ENCODE peak calls at places on chromosomes 12 and 14, in four cellular contexts. O, A, B and P are unnamed samples.

GRCh38 chr12:117125769-117126168 is 26.6 kb upstream of the TESC start:
- DNase-seq in O (no peak), A (no peak), B (no peak), P (no peak)

GRCh38 chr12:80032967-80033366 is 66.4 kb upstream of the OTOGL start:
- DNase-seq in O (no peak), A (no peak), B (no peak), P (no peak)

GRCh38 chr12:85448548-85449139 is 168.6 kb downstream of the ALX1 start:
- DNase-seq in O (no peak), A (no peak), B (no peak), P (no peak)

GRCh38 chr12:100555722-100556121 is 17.8 kb upstream of the GAS2L3 start:
- DNase-seq in O (no peak), A (no peak), B (no peak), P (no peak)

GRCh38 chr12:101698782-101699347 is 1.4 kb downstream of the CHPT1 start:
- DNase-seq in O (no peak), A (no peak), B (no peak), P (no peak)

GRCh38 chr12:100403446-100403845 is 46.6 kb downstream of the SLC17A8 start:
- DNase-seq in O (no peak), A (no peak), B (no peak), P (no peak)

GRCh38 chr12:6540181-6540877 is 6.0 kb downstream of the GAPDH start:
- DNase-seq in O (peak; percentile 75), A (peak; percentile 75), B (peak; percentile 38), P (peak; percentile 90)

GRCh38 chr14:68042591-68043210 is 223.1 kb downstream of the RAD51B start:
- DNase-seq in O (no peak), A (peak; percentile 62), B (no peak), P (no peak)

GRCh38 chr12:53102883-53103807 is at the start of gene SOAT2:
- DNase-seq in O (no peak), A (no peak), B (peak; percentile 57), P (no peak)

GRCh38 chr12:77761286-77761685 is 69.4 kb upstream of the NAV3 start:
- DNase-seq in O (no peak), A (no peak), B (no peak), P (no peak)

GRCh38 chr12:3030821-3031415 is 46.3 kb upstream of the TSPAN9 start:
- DNase-seq in O (no peak), A (no peak), B (no peak), P (no peak)

GRCh38 chr12:109053382-109054123 is 1.2 kb downstream of the USP30 start:
- DNase-seq in O (no peak), A (peak; percentile 23), B (no peak), P (no peak)

GRCh38 chr12:41188841-41189394 is 798 bp downstream of the PDZRN4 start:
- DNase-seq in O (no peak), A (no peak), B (no peak), P (no peak)

DNA sequence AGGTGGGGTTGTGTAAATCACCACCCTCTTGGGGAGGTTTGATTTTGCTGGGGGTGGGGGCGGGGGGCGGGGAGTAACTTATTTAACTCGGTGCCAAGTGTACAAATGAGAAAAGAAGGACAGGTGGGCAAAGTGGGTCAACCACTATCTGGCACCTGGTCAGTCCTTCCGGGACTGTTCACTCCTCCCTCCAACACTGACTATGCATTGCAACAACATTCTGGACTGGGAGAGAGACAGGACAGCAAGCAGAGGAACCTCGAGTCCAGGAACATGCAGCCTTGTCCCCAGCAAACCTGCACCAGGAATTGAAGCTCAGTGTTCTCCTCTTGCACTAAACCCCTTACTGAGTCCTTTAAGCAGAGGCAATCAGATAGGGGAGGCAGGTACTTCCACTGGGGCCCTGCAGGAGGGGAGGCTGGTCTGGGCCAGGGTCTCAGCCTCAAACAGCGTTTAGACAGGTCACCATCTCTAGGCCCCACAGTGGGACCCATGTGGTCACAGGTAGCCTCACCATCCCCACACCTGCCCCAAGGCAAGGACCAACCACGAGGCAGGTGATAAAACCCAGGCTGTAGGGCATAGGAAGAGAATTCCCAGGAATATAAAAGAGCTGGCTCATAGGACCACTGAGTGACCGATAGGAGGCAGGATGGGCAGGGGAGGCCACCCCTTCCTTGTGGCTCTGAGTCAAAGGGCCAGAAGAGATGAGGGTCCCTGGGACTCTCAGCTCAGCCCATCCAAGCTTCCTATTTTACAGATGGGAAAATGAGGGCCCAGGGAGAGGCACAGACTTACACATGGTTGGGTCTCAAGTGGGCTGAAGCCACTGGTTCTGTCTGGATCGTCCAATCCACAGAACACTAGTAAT is 9.8 kb downstream of the CCDC85C start:
- DNase-seq in O (no peak), A (no peak), B (no peak), P (no peak)
- H3K4me3 ChIP-seq in O (no peak overlapping the region), A (no peak overlapping the region), B (no peak overlapping the region), P (no peak overlapping the region)

GRCh38 chr14:52844262-52845060 is 53.1 kb upstream of the GNPNAT1 start:
- DNase-seq in O (no peak), A (peak; percentile 33), B (no peak), P (no peak)
- H3K4me3 ChIP-seq in O (no peak overlapping the region), A (no peak overlapping the region), B (no peak overlapping the region), P (no peak overlapping the region)

GRCh38 chr14:22918809-22919600 is at the start of gene RBM23:
- DNase-seq in O (peak; percentile 100), A (peak; percentile 100), B (peak; percentile 100), P (peak; percentile 100)

GRCh38 chr14:22920697-22921096 is 1.7 kb upstream of the RBM23 start:
- DNase-seq in O (no peak), A (no peak), B (no peak), P (no peak)

GRCh38 chr14:22922294-22922693 is 3.3 kb upstream of the RBM23 start:
- DNase-seq in O (no peak), A (no peak), B (no peak), P (no peak)

GRCh38 chr14:22918519-22918808 is 485 bp downstream of the RBM23 start:
- DNase-seq in O (no peak), A (no peak), B (no peak), P (no peak)

GRCh38 chr14:22919601-22919921 is 612 bp upstream of the RBM23 start:
- DNase-seq in O (no peak), A (no peak), B (no peak), P (no peak)
- H3K4me3 ChIP-seq in O (peak overlapping the region; percentile 41), A (peak overlapping the region; percentile 35), B (peak overlapping the region; percentile 47), P (peak overlapping the region; percentile 35)

DNA sequence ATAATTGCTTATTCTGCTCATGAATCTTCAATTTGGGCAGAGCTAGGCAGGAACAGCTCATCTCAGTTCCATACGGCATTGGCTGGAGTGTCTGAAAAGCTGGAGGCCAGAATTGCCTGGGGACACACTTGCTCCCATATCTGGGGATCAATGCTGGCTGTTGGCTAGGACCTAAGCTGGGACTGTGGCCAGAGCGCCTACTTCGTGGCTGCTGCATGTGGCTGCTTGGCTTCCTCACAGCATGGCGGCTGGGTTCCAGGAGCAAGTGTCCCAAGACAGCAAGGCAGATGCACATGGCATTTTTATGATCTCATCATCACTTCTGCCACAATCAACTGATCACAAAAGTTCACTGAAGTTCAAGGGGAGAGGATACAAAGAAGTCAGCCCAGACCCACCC is 200.2 kb downstream of the TTC8 start:
- DNase-seq in O (no peak), A (no peak), B (no peak), P (no peak)
- H3K4me3 ChIP-seq in O (no peak overlapping the region), A (no peak overlapping the region), B (no peak overlapping the region), P (no peak overlapping the region)

GRCh38 chr12:4115570-4115969 is 158.0 kb upstream of the CCND2 start:
- DNase-seq in O (no peak), A (peak; percentile 28), B (no peak), P (no peak)

GRCh38 chr12:4118017-4118510 is 155.5 kb upstream of the CCND2 start:
- DNase-seq in O (peak; percentile 27), A (no peak), B (no peak), P (no peak)

GRCh38 chr12:4114986-4115385 is 158.6 kb upstream of the CCND2 start:
- DNase-seq in O (no peak), A (no peak), B (peak; percentile 17), P (no peak)

GRCh38 chr12:4117386-4118016 is 156.1 kb upstream of the CCND2 start:
- DNase-seq in O (no peak), A (no peak), B (no peak), P (no peak)

DNA sequence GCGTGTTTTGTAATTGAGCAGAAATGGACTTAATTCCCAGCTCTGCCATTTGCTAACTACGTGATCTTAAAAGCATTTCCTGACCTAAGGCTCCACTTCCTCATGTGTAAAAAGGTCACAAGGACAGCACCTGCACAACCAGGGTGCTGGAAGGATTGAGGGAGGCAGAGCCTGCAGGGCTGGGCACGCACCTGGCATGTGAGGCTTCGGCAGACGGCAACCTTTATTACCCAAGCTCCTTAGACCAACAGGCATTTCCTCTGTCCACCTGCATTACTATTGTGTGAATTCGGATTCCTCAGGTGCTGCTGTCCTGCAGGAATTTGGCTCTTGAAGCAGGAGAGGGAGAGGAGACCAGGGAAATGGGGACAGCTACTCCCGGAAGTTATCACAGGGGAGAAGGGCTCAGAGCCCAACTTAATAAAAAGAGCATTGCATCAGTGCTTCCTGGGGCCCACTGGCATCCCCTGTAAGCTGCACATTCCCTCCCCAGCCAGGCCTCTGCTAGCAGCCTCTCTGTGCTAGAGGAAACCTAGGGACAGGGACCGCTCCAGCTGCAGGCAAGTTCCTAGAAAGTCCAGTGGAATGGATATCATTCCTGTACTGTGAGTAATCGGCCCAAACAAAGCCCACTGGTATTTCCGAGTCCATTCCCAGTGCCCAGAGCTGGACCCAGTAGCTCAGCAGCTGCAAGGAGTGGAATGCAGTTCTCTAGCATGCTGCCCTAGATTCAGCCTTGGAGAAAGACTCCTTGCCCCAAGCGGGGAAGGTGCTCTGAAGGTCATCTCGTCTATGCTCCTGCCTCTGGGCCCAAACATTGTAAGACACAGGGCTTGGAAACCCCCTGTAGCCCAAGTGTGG is 157.1 kb upstream of the CCND2 start:
- DNase-seq in O (peak; percentile 61), A (peak; percentile 13), B (no peak), P (peak; percentile 75)
- H3K4me3 ChIP-seq in O (no peak overlapping the region), A (no peak overlapping the region), B (no peak overlapping the region), P (no peak overlapping the region)

GRCh38 chr12:82688619-82689018 is 1.9 kb downstream of the TMTC2 start:
- DNase-seq in O (no peak), A (peak; percentile 15), B (no peak), P (no peak)
- H3K4me3 ChIP-seq in O (peak overlapping the region; percentile 91), A (peak overlapping the region; percentile 95), B (no peak overlapping the region), P (no peak overlapping the region)

GRCh38 chr12:644293-644639 is 19.0 kb downstream of the NINJ2 start:
- DNase-seq in O (no peak), A (no peak), B (no peak), P (no peak)

GRCh38 chr12:642633-643477 is 20.4 kb downstream of the NINJ2 start:
- DNase-seq in O (no peak), A (peak; percentile 82), B (peak; percentile 69), P (no peak)

GRCh38 chr12:644818-645552 is 18.3 kb downstream of the NINJ2 start:
- DNase-seq in O (no peak), A (no peak), B (no peak), P (no peak)

GRCh38 chr12:645563-646071 is 17.6 kb downstream of the NINJ2 start:
- DNase-seq in O (no peak), A (no peak), B (no peak), P (peak; percentile 25)

GRCh38 chr12:643478-644292 is 19.6 kb downstream of the NINJ2 start:
- DNase-seq in O (no peak), A (no peak), B (peak; percentile 18), P (no peak)
- H3K4me3 ChIP-seq in O (peak overlapping the region; percentile 58), A (peak overlapping the region; percentile 49), B (peak overlapping the region; percentile 70), P (no peak overlapping the region)